ENCODE peak calls at places on chromosomes 5 and 9, in eight cellular contexts. E, S, H, Z, P, D, W and L are unnamed samples.

GRCh38 chr9:79143211-79143610 is 428.6 kb upstream of the TLE4 start:
- DNase-seq in S (no peak), P (no peak), W (no peak), H (no peak), E (no peak), D (no peak), Z (no peak), L (no peak)

GRCh38 chr5:160133071-160133917 is 14.0 kb upstream of the PWWP2A start:
- DNase-seq in D (peak), Z (no peak), H (peak), S (peak), E (peak), P (no peak), W (no peak), L (no peak)

GRCh38 chr5:56302027-56302426 is 68.9 kb upstream of the ANKRD55 start:
- DNase-seq in Z (no peak), H (no peak), P (no peak), W (no peak), E (no peak), D (peak), S (no peak), L (no peak)

GRCh38 chr9:76545191-76545590 is 86.2 kb downstream of the GCNT1 start:
- DNase-seq in S (no peak), H (no peak), W (no peak), P (no peak), E (no peak), Z (no peak), D (no peak), L (no peak)

GRCh38 chr9:108779506-108779905 is 76.3 kb downstream of the ACTL7B start:
- DNase-seq in H (no peak), S (no peak), D (no peak), Z (no peak), P (no peak), W (no peak), E (no peak), L (no peak)

GRCh38 chr5:91255396-91256141 is 127.5 kb downstream of the ARRDC3 start:
- DNase-seq in H (no peak), Z (no peak), S (no peak), E (no peak), W (no peak), D (no peak), P (no peak), L (no peak)

GRCh38 chr9:114047717-114048116 is 30.4 kb downstream of the AMBP start:
- DNase-seq in D (no peak), P (no peak), E (no peak), W (peak), S (no peak), Z (no peak), H (no peak), L (no peak)

GRCh38 chr9:99327667-99328066 is 105.6 kb downstream of the SEC61B start:
- DNase-seq in E (no peak), W (no peak), D (no peak), S (no peak), H (no peak), Z (no peak), P (no peak), L (no peak)

GRCh38 chr5:160280384-160281090 is 31.8 kb downstream of the CCNJL start:
- DNase-seq in D (no peak), P (no peak), E (no peak), Z (peak), H (no peak), S (no peak), W (no peak), L (no peak)

GRCh38 chr9:99948896-99949295 is 42.4 kb downstream of the STX17 start:
- DNase-seq in D (peak), E (peak), S (peak), W (no peak), H (no peak), Z (no peak), P (no peak), L (no peak)

GRCh38 chr9:7169717-7170348 is 412.1 kb downstream of the KDM4C start:
- DNase-seq in W (no peak), E (no peak), D (peak), H (no peak), S (peak), Z (no peak), P (no peak), L (no peak)

GRCh38 chr5:33827885-33828284 is 63.9 kb downstream of the ADAMTS12 start:
- DNase-seq in S (no peak), D (peak), W (no peak), P (no peak), E (no peak), H (no peak), Z (no peak), L (no peak)

GRCh38 chr9:128927731-128928411 is 7.1 kb downstream of the PHYHD1 start:
- DNase-seq in E (peak), P (no peak), D (peak), H (no peak), S (peak), W (no peak), Z (no peak), L (peak)

GRCh38 chr5:18975624-18976023 is 1012.4 kb downstream of the CDH18 start:
- DNase-seq in H (no peak), W (no peak), S (no peak), P (no peak), D (peak), E (no peak), Z (no peak), L (no peak)

GRCh38 chr9:129422843-129423700 is 197.8 kb downstream of the C9orf50 start:
- DNase-seq in P (no peak), Z (no peak), H (no peak), W (no peak), E (peak), D (no peak), S (no peak), L (no peak)

GRCh38 chr9:98598861-98599260 is 109.9 kb downstream of the GABBR2 start:
- DNase-seq in S (no peak), W (no peak), Z (no peak), D (no peak), H (no peak), E (no peak), P (no peak), L (no peak)

GRCh38 chr9:124040935-124041816 is 29.6 kb downstream of the LHX2 start:
- DNase-seq in S (no peak), E (peak), W (no peak), P (peak), Z (peak), D (no peak), H (no peak), L (peak)

GRCh38 chr9:592225-592624 is 249.3 kb upstream of the DMRT1 start:
- DNase-seq in W (no peak), E (no peak), Z (peak), P (no peak), H (no peak), D (no peak), S (no peak), L (no peak)

GRCh38 chr5:134438641-134439621 is 27.2 kb upstream of the CDKN2AIPNL start:
- DNase-seq in E (peak), S (peak), D (peak), P (no peak), H (no peak), Z (peak), W (peak), L (peak)

GRCh38 chr5:134603059-134603458 is 29.6 kb downstream of the SAR1B start:
- DNase-seq in H (no peak), P (no peak), D (peak), W (no peak), S (peak), Z (no peak), E (no peak), L (no peak)

GRCh38 chr9:108694191-108694590 is 161.6 kb downstream of the ACTL7B start:
- DNase-seq in W (no peak), S (no peak), H (no peak), E (no peak), P (no peak), D (no peak), Z (no peak), L (no peak)

GRCh38 chr9:89606567-89607311 is 1.9 kb downstream of the GADD45G start:
- DNase-seq in Z (peak), D (peak), W (peak), E (peak), P (peak), H (no peak), S (peak), L (peak)

GRCh38 chr5:95712347-95712958 is 18.7 kb upstream of the RHOBTB3 start:
- DNase-seq in P (no peak), Z (no peak), H (no peak), D (peak), S (peak), W (no peak), E (no peak), L (no peak)

GRCh38 chr9:124576751-124577150 is 69.6 kb upstream of the NR5A1 start:
- DNase-seq in S (no peak), Z (no peak), D (no peak), H (no peak), W (no peak), P (no peak), E (no peak), L (no peak)

GRCh38 chr9:134621558-134622110 is 20.0 kb upstream of the COL5A1 start:
- DNase-seq in P (no peak), W (peak), S (no peak), E (no peak), D (no peak), H (no peak), Z (no peak), L (no peak)

GRCh38 chr9:127223810-127224177 is 40.8 kb upstream of the GARNL3 start:
- DNase-seq in W (no peak), D (no peak), S (no peak), E (no peak), P (no peak), H (no peak), Z (no peak), L (no peak)
- TF ChIP-seq CTCF in W (no peak), D (no peak), S (no peak), E (no peak), P (peak), H (no peak), Z (no peak), L (no peak)

GRCh38 chr5:136901-137300 is 44.9 kb downstream of the PLEKHG4B start:
- DNase-seq in W (no peak), E (no peak), Z (no peak), D (no peak), P (no peak), S (no peak), H (no peak), L (no peak)
- TF ChIP-seq CTCF in W (no peak), E (no peak), Z (no peak), D (no peak), P (no peak), S (peak), H (no peak), L (no peak)

DNA sequence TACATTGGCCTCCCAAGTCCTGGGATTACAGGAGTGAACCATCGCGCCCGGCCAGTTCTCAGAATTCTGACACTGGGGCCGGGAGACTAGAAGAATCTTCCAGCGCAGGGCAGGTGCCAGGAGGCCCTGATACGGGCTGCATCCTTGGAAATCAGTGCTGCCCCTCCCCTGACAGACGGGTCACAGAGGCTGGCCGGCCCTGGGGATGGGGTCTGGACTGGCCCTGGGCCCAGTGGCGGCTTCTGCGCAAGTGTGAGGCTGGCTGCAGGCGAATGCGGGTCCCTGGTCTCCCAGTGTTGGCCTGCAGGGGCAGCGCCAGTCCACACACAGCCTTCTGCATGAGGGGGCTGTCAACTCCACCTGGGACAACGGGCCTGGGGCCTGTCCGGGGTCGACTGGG is 831 bp upstream of the TBC1D9B start:
- DNase-seq in Z (peak), D (no peak), H (no peak), E (no peak), W (no peak), P (no peak), S (no peak), L (peak)
- TF ChIP-seq CTCF in Z (no peak), D (no peak), H (no peak), E (peak), W (no peak), P (peak), S (peak), L (no peak)

GRCh38 chr9:21904776-21905175 is 89.4 kb downstream of the CDKN2A start:
- DNase-seq in H (no peak), D (no peak), Z (no peak), E (no peak), W (no peak), S (peak), P (no peak), L (no peak)
- TF ChIP-seq CTCF in H (no peak), D (peak), Z (no peak), E (no peak), W (no peak), S (peak), P (no peak), L (no peak)

DNA sequence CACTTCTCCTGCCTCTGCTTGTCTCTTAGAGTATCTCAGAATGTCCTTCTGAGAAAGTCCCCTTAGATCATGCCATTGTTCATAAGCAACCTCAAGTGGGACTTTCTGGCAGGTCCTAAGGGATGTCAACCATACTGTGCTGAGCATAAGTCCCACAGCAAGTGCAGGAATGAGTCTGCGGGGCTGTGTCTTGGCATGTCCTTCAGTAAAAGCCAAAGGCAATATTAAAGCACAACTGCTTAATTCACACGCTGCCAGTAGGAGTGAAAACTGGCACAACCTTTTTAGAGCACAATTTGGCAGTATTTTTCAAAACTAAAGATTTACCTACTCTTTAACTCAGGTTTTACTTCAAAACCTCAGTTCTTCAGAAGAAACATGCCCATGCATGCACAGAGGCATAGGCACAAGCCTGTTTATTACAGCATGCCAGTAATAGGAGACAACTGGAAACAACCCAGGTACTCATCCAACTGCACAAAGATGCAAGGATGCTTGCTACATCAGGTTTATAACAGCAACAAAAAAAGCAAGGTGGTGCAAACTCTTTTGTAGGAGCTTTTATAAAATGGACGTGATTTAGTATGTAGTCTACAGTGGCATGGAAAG is 24.4 kb upstream of the SMAD5 start:
- DNase-seq in S (no peak), H (no peak), W (no peak), P (peak), D (no peak), E (no peak), Z (no peak), L (no peak)
- TF ChIP-seq CTCF in S (no peak), H (no peak), W (no peak), P (no peak), D (no peak), E (no peak), Z (no peak), L (no peak)

GRCh38 chr5:173395933-173396308 is 67.7 kb upstream of the STC2 start:
- DNase-seq in S (no peak), E (no peak), P (no peak), D (no peak), W (no peak), Z (no peak), H (no peak), L (no peak)

GRCh38 chr5:173397531-173397930 is 69.3 kb upstream of the STC2 start:
- DNase-seq in W (no peak), H (no peak), Z (no peak), P (no peak), S (no peak), E (no peak), D (no peak), L (no peak)

GRCh38 chr5:173394701-173395100 is 66.5 kb upstream of the STC2 start:
- DNase-seq in H (no peak), S (peak), E (no peak), W (no peak), D (no peak), P (no peak), Z (no peak), L (no peak)

GRCh38 chr5:173396311-173396993 is 68.2 kb upstream of the STC2 start:
- DNase-seq in P (no peak), D (no peak), H (no peak), Z (no peak), E (no peak), W (no peak), S (no peak), L (no peak)

DNA sequence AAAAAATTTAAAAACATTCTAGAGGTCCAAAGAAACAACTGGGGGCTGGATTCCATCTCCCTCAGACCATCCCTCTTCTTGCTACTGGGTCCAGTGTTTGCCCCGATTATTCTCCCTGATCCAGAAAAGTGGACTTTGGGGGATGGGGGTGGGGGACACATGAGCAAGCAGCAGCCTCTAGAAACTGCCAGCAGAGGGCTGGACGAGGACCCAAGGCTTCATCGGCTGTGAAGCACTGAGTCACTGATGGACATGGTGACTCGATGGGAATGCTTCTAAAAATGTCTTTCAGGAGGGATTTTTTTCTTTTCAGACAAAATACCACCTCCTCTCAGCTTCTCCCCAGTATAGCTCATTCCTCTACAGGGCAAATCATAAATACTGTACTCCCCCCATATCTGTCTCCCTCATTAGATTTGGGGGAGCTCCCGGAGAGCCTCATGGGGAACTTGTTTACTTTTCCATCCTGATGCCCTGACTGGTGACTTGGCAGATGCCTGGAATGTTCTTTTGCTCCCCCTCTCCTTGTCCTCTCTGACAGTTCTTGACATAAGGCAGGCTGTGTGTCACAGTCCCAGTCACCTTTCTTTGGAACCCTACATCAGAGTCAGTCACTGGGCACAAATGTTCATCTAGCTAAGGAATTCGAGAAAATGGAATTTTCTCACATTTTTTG is 67.2 kb upstream of the STC2 start:
- DNase-seq in Z (no peak), S (peak), P (no peak), D (peak), E (no peak), W (no peak), H (no peak), L (no peak)
- TF ChIP-seq CTCF in Z (no peak), S (peak), P (peak), D (peak), E (no peak), W (no peak), H (no peak), L (no peak)

DNA sequence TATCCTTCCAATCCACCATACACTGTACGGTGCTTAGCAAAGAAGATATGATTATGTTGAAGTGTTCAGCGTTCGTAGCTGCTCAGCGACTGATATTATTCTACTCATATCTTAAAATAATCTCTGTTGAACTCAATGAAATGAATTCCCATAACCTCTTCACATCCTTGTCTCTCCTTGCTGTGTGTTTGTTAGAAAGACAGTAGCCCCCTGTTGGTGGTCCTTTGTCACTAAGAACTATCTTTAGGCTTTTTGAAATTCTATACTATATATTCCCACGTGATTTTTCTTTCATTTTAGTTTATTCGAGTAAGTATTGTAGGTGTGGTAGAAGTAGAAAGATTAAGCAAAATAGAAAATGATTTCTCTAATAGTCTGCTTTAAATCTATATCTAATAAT is 762.8 kb upstream of the WWC1 start:
- DNase-seq in E (no peak), S (no peak), P (no peak), Z (no peak), W (no peak), D (no peak), H (no peak), L (no peak)
- TF ChIP-seq CTCF in E (no peak), S (no peak), P (no peak), Z (no peak), W (no peak), D (no peak), H (no peak), L (no peak)

DNA sequence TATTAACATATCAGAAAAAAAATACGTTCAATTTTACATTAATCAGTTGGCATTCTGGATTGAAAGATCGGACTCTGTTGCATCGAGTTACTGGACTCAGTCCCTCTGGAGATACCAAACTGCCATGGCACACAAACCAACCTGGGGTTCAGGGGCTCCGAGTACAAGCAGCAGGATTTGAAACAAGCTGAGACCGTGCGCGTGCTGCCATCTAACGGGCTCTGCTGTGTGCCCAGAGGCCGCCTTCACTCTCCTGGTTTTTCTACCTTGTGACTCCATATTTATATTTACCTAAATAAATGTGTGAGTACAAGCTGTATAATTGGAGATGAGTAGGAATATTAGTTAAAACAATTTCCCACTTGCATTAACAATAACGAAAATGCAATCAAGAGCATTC is 48.2 kb downstream of the ANXA1 start:
- DNase-seq in S (no peak), H (no peak), E (no peak), Z (no peak), D (no peak), P (no peak), W (no peak), L (no peak)
- TF ChIP-seq CTCF in S (peak), H (no peak), E (no peak), Z (no peak), D (peak), P (no peak), W (no peak), L (no peak)